ENCODE peak calls at places on chromosomes 12 and 14, in five cellular contexts. L, M, G, T and F are unnamed samples.

GRCh38 chr14:61460853-61461611 is 139.7 kb downstream of the PRKCH start:
- DNase-seq in G (no peak), L (peak; percentile 29), M (peak; percentile 62), T (no peak), F (peak; percentile 82)

GRCh38 chr12:49877066-49877465 is 26.6 kb downstream of the FAIM2 start:
- DNase-seq in G (no peak), T (no peak), M (no peak), L (no peak), F (no peak)

GRCh38 chr12:124770725-124771124 is 92.9 kb downstream of the SCARB1 start:
- DNase-seq in L (no peak), G (no peak), T (no peak), M (no peak), F (no peak)

GRCh38 chr14:91295851-91296796 is 51.6 kb upstream of the GPR68 start:
- DNase-seq in L (no peak), G (no peak), M (no peak), T (no peak), F (no peak)

GRCh38 chr14:23556700-23557440 is 799 bp downstream of the THTPA start:
- DNase-seq in L (peak; percentile 30), T (peak; percentile 44), M (no peak), G (no peak), F (peak; percentile 28)

GRCh38 chr14:87457727-87458126 is 535.3 kb downstream of the GALC start:
- DNase-seq in L (no peak), T (no peak), G (no peak), M (no peak), F (peak; percentile 12)

GRCh38 chr12:65826513-65827171 is 2.4 kb downstream of the HMGA2 start:
- DNase-seq in L (peak; percentile 80), M (peak; percentile 59), G (no peak), T (no peak), F (peak; percentile 77)

GRCh38 chr12:106247731-106248176 is at the start of gene CKAP4:
- DNase-seq in M (peak; percentile 93), G (peak; percentile 80), L (peak; percentile 93), T (peak; percentile 74), F (peak; percentile 82)

GRCh38 chr14:95497561-95498011 is 18.9 kb downstream of the SYNE3 start:
- DNase-seq in G (no peak), T (peak; percentile 69), M (no peak), L (no peak), F (no peak)

GRCh38 chr14:105536051-105536450 is 9.7 kb downstream of the TMEM121 start:
- DNase-seq in L (no peak), M (no peak), G (no peak), T (no peak), F (no peak)

GRCh38 chr12:53096089-53096741 is 1.3 kb upstream of the IGFBP6 start:
- DNase-seq in G (peak; percentile 88), M (peak; percentile 85), L (peak; percentile 95), T (no peak), F (peak; percentile 19)

GRCh38 chr14:99321955-99322730 is 50.1 kb upstream of the BCL11B start:
- DNase-seq in T (no peak), L (no peak), G (no peak), M (no peak), F (no peak)

GRCh38 chr12:63811755-63812154 is 32.0 kb downstream of the RXYLT1 start:
- DNase-seq in M (no peak), T (no peak), L (no peak), G (no peak), F (no peak)
- H3K27ac ChIP-seq in M (no peak overlapping the region), T (no peak overlapping the region), L (no peak overlapping the region), G (no peak overlapping the region), F (no peak overlapping the region)

DNA sequence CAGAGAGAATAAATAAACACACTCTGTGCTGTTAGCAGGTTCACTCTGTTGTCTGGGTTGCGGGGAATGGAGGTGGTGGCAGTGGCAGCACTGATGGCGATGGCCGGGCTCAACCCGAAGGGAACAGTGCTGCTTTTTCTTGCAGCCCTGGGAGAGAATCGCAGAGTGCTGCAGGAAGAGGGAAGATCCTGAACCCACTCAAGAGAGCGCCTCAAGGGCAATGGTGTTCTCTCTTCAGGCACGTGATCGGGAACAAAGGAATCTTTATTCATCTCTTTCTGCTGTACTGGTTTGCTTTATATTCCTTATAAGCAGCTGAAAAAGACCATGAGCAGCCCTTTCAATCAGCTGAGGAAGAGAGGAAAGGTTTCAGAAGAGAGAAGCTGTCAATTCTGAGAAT is 142.4 kb downstream of the PHLDA1 start:
- DNase-seq in T (no peak), M (no peak), L (no peak), G (no peak), F (no peak)
- H3K27ac ChIP-seq in T (no peak overlapping the region), M (no peak overlapping the region), L (no peak overlapping the region), G (no peak overlapping the region), F (no peak overlapping the region)

GRCh38 chr12:4273651-4274395 is at the start of gene CCND2:
- DNase-seq in G (peak; percentile 86), L (peak; percentile 70), M (peak; percentile 73), T (no peak), F (no peak)
- H3K27ac ChIP-seq in G (peak within 1 kb of the TSS; percentile 46), L (no peak within 1 kb of the TSS), M (peak within 1 kb of the TSS; percentile 49), T (no peak within 1 kb of the TSS), F (no peak within 1 kb of the TSS)

GRCh38 chr12:130139541-130139940 is 22.7 kb upstream of the FZD10 start:
- DNase-seq in G (no peak), M (no peak), T (no peak), L (no peak), F (no peak)
- H3K27ac ChIP-seq in G (no peak overlapping the region), M (no peak overlapping the region), T (no peak overlapping the region), L (no peak overlapping the region), F (no peak overlapping the region)

GRCh38 chr14:103623883-103624482 is 5.0 kb upstream of the KLC1 start:
- DNase-seq in L (peak; percentile 43), G (no peak), M (peak; percentile 16), T (peak; percentile 69), F (no peak)
- H3K27ac ChIP-seq in L (peak overlapping the region; percentile 93), G (no peak overlapping the region), M (no peak overlapping the region), T (peak overlapping the region; percentile 82), F (peak overlapping the region; percentile 93)

GRCh38 chr12:120051535-120051934 is 62.5 kb downstream of the BICDL1 start:
- DNase-seq in G (no peak), T (no peak), L (no peak), M (no peak), F (no peak)
- H3K27ac ChIP-seq in G (no peak overlapping the region), T (no peak overlapping the region), L (no peak overlapping the region), M (no peak overlapping the region), F (no peak overlapping the region)

DNA sequence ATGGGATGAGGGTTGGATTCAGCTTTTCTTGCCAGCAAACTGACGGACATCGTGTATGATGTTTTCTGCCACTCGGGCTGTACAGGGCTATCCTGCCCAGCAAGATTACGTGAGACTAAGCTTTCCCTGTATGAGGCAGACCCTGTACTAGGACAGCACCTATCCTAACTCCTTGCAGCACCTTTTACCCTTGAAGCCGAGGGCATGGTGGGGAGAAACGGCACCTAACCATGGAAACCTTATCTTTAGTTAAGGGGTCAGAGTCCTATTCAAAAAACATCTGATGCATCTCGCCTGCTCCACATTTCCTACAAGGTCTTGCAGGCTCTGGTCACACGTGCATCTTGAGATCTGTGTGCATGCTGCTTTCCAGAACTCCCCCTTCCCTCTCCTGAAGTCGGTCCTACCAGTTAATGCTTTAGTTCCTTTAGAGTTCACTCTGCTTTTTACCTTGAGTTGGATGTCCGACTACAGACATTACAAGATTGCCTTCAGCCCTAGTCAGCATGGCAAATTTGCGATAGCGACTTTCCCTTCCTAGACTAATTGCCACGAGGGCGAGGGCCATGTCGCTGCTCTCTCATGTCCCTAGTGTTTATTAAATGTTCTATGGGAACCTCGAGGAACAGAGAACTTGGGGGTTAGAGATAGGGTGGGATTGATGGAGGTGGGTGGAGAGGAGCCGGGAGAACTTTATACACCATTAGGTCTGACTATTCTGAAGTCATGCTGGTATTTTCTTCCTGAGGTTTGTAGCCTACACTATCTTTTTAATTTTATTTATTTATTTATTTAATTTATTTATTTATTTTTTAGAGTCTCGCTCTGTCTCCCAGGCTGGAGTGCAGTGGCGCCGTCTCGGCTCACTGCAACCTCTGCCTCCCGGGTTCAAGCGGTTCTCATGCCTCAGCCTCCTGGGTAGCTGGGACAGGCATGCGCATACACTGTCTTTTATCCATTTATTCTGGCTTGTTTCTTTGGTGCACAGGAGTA is 6.6 kb downstream of the RAN start:
- DNase-seq in L (no peak), T (peak; percentile 45), M (no peak), G (no peak), F (no peak)
- H3K27ac ChIP-seq in L (no peak overlapping the region), T (peak overlapping the region; percentile 96), M (peak overlapping the region; percentile 57), G (no peak overlapping the region), F (no peak overlapping the region)

DNA sequence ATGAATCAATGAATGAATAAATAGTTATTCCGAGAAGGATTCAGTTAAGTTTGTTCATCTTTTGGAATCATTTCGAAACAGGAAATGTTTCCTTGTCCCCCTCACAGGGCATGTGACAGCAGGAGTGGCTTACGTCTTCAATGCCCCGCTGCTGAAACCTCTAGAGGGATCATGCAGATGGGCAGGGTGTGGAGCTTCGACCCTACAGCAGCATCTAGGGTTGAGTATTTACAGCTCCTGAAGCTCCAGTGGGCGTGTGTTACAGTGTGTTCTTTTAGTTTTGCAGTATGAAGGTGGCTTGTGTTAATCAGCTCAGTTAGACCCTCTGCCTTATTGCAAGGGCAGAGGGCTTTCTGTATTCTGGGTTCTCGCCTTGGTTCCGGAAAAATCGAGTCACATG is 2.6 kb downstream of the NAV3 start:
- DNase-seq in M (peak; percentile 19), T (no peak), G (no peak), L (no peak), F (no peak)
- H3K27ac ChIP-seq in M (no peak overlapping the region), T (no peak overlapping the region), G (no peak overlapping the region), L (no peak overlapping the region), F (no peak overlapping the region)